ENCODE peak calls at places on chromosomes 7 and 10, in seven cellular contexts. One of them, this sample, is unnamed.

GRCh38 chr7:36509962-36510361 is 120.3 kb downstream of the ANLN start:
- DNase-seq in left ventricle myocardium inferior: no peak
- DNase-seq in activated naive CD8-positive, alpha-beta T cell treated with anti-CD3 and anti-CD28 coated beads, Interleukin-2, amount 50 U/mL, for 24 hours: no peak
- DNase-seq in GM13977: no peak
- DNase-seq in kidney glomerular epithelial cell: no peak
- DNase-seq in bronchial epithelial cell: no peak
- DNase-seq in heart right ventricle: no peak
- DNase-seq in this sample: no peak

GRCh38 chr7:126791306-126791705 is 461.4 kb downstream of the GRM8 start:
- DNase-seq in bronchial epithelial cell: peak
- DNase-seq in kidney glomerular epithelial cell: peak
- DNase-seq in GM13977: no peak
- DNase-seq in heart right ventricle: no peak
- DNase-seq in activated naive CD8-positive, alpha-beta T cell treated with anti-CD3 and anti-CD28 coated beads, Interleukin-2, amount 50 U/mL, for 24 hours: no peak
- DNase-seq in left ventricle myocardium inferior: no peak
- DNase-seq in this sample: no peak

GRCh38 chr10:14478639-14479038 is 147.9 kb upstream of the FRMD4A start:
- DNase-seq in GM13977: peak
- DNase-seq in left ventricle myocardium inferior: peak
- DNase-seq in bronchial epithelial cell: peak
- DNase-seq in kidney glomerular epithelial cell: peak
- DNase-seq in activated naive CD8-positive, alpha-beta T cell treated with anti-CD3 and anti-CD28 coated beads, Interleukin-2, amount 50 U/mL, for 24 hours: no peak
- DNase-seq in heart right ventricle: peak
- DNase-seq in this sample: no peak

GRCh38 chr7:22979861-22980260 is 34.1 kb downstream of the HYCC1 start:
- DNase-seq in activated naive CD8-positive, alpha-beta T cell treated with anti-CD3 and anti-CD28 coated beads, Interleukin-2, amount 50 U/mL, for 24 hours: no peak
- DNase-seq in heart right ventricle: no peak
- DNase-seq in bronchial epithelial cell: peak
- DNase-seq in GM13977: no peak
- DNase-seq in left ventricle myocardium inferior: no peak
- DNase-seq in kidney glomerular epithelial cell: no peak
- DNase-seq in this sample: no peak

GRCh38 chr10:71158251-71158650 is 54.1 kb upstream of the UNC5B start:
- DNase-seq in kidney glomerular epithelial cell: no peak
- DNase-seq in heart right ventricle: no peak
- DNase-seq in bronchial epithelial cell: no peak
- DNase-seq in GM13977: no peak
- DNase-seq in activated naive CD8-positive, alpha-beta T cell treated with anti-CD3 and anti-CD28 coated beads, Interleukin-2, amount 50 U/mL, for 24 hours: no peak
- DNase-seq in left ventricle myocardium inferior: no peak
- DNase-seq in this sample: no peak

GRCh38 chr10:126669188-126669587 is 1.3 kb downstream of the C10orf90 start:
- DNase-seq in heart right ventricle: no peak
- DNase-seq in GM13977: no peak
- DNase-seq in bronchial epithelial cell: no peak
- DNase-seq in left ventricle myocardium inferior: no peak
- DNase-seq in kidney glomerular epithelial cell: no peak
- DNase-seq in activated naive CD8-positive, alpha-beta T cell treated with anti-CD3 and anti-CD28 coated beads, Interleukin-2, amount 50 U/mL, for 24 hours: no peak
- DNase-seq in this sample: no peak

GRCh38 chr10:95217476-95217875 is 23.4 kb downstream of the ACSM6 start:
- DNase-seq in kidney glomerular epithelial cell: no peak
- DNase-seq in heart right ventricle: no peak
- DNase-seq in left ventricle myocardium inferior: no peak
- DNase-seq in GM13977: no peak
- DNase-seq in activated naive CD8-positive, alpha-beta T cell treated with anti-CD3 and anti-CD28 coated beads, Interleukin-2, amount 50 U/mL, for 24 hours: no peak
- DNase-seq in bronchial epithelial cell: peak
- DNase-seq in this sample: no peak

GRCh38 chr7:37105119-37105518 is 343.5 kb downstream of the ELMO1 start:
- DNase-seq in activated naive CD8-positive, alpha-beta T cell treated with anti-CD3 and anti-CD28 coated beads, Interleukin-2, amount 50 U/mL, for 24 hours: no peak
- DNase-seq in kidney glomerular epithelial cell: no peak
- DNase-seq in left ventricle myocardium inferior: no peak
- DNase-seq in bronchial epithelial cell: no peak
- DNase-seq in heart right ventricle: no peak
- DNase-seq in GM13977: no peak
- DNase-seq in this sample: no peak

GRCh38 chr10:32271617-32272016 is 75.3 kb downstream of the EPC1 start:
- DNase-seq in left ventricle myocardium inferior: no peak
- DNase-seq in GM13977: no peak
- DNase-seq in heart right ventricle: no peak
- DNase-seq in bronchial epithelial cell: peak
- DNase-seq in activated naive CD8-positive, alpha-beta T cell treated with anti-CD3 and anti-CD28 coated beads, Interleukin-2, amount 50 U/mL, for 24 hours: no peak
- DNase-seq in kidney glomerular epithelial cell: no peak
- DNase-seq in this sample: no peak

GRCh38 chr10:30992671-30993070 is 39.0 kb downstream of the ZNF438 start:
- DNase-seq in kidney glomerular epithelial cell: no peak
- DNase-seq in heart right ventricle: no peak
- DNase-seq in bronchial epithelial cell: no peak
- DNase-seq in activated naive CD8-positive, alpha-beta T cell treated with anti-CD3 and anti-CD28 coated beads, Interleukin-2, amount 50 U/mL, for 24 hours: no peak
- DNase-seq in left ventricle myocardium inferior: no peak
- DNase-seq in GM13977: no peak
- DNase-seq in this sample: no peak

GRCh38 chr7:81002471-81002870 is 83.6 kb upstream of the SEMA3C start:
- DNase-seq in GM13977: no peak
- DNase-seq in kidney glomerular epithelial cell: no peak
- DNase-seq in activated naive CD8-positive, alpha-beta T cell treated with anti-CD3 and anti-CD28 coated beads, Interleukin-2, amount 50 U/mL, for 24 hours: no peak
- DNase-seq in bronchial epithelial cell: no peak
- DNase-seq in heart right ventricle: no peak
- DNase-seq in left ventricle myocardium inferior: no peak
- DNase-seq in this sample: no peak

GRCh38 chr7:38220452-38220851 is 42.4 kb downstream of the STARD3NL start:
- DNase-seq in bronchial epithelial cell: no peak
- DNase-seq in GM13977: no peak
- DNase-seq in kidney glomerular epithelial cell: no peak
- DNase-seq in heart right ventricle: no peak
- DNase-seq in activated naive CD8-positive, alpha-beta T cell treated with anti-CD3 and anti-CD28 coated beads, Interleukin-2, amount 50 U/mL, for 24 hours: no peak
- DNase-seq in left ventricle myocardium inferior: no peak
- DNase-seq in this sample: no peak

GRCh38 chr10:70191906-70192305 is 21.6 kb upstream of the SAR1A start:
- DNase-seq in heart right ventricle: no peak
- DNase-seq in activated naive CD8-positive, alpha-beta T cell treated with anti-CD3 and anti-CD28 coated beads, Interleukin-2, amount 50 U/mL, for 24 hours: no peak
- DNase-seq in GM13977: no peak
- DNase-seq in left ventricle myocardium inferior: no peak
- DNase-seq in kidney glomerular epithelial cell: peak
- DNase-seq in bronchial epithelial cell: peak
- DNase-seq in this sample: no peak

GRCh38 chr10:43854042-43854441 is 205.4 kb upstream of the ZNF32 start:
- DNase-seq in activated naive CD8-positive, alpha-beta T cell treated with anti-CD3 and anti-CD28 coated beads, Interleukin-2, amount 50 U/mL, for 24 hours: no peak
- DNase-seq in bronchial epithelial cell: no peak
- DNase-seq in left ventricle myocardium inferior: no peak
- DNase-seq in kidney glomerular epithelial cell: no peak
- DNase-seq in GM13977: no peak
- DNase-seq in heart right ventricle: no peak
- DNase-seq in this sample: peak

GRCh38 chr7:157402388-157402703 is 65.5 kb downstream of the DNAJB6 start:
- DNase-seq in bronchial epithelial cell: no peak
- DNase-seq in kidney glomerular epithelial cell: no peak
- DNase-seq in activated naive CD8-positive, alpha-beta T cell treated with anti-CD3 and anti-CD28 coated beads, Interleukin-2, amount 50 U/mL, for 24 hours: no peak
- DNase-seq in heart right ventricle: no peak
- DNase-seq in left ventricle myocardium inferior: no peak
- DNase-seq in GM13977: no peak
- DNase-seq in this sample: no peak

GRCh38 chr7:25028370-25028971 is 48.5 kb upstream of the OSBPL3 start:
- DNase-seq in activated naive CD8-positive, alpha-beta T cell treated with anti-CD3 and anti-CD28 coated beads, Interleukin-2, amount 50 U/mL, for 24 hours: peak
- DNase-seq in bronchial epithelial cell: peak
- DNase-seq in kidney glomerular epithelial cell: peak
- DNase-seq in GM13977: no peak
- DNase-seq in heart right ventricle: no peak
- DNase-seq in left ventricle myocardium inferior: no peak
- DNase-seq in this sample: no peak

GRCh38 chr10:46270086-46270811 is 16.5 kb upstream of the ANTXRL start:
- DNase-seq in kidney glomerular epithelial cell: no peak
- DNase-seq in bronchial epithelial cell: no peak
- DNase-seq in left ventricle myocardium inferior: no peak
- DNase-seq in GM13977: no peak
- DNase-seq in heart right ventricle: no peak
- DNase-seq in activated naive CD8-positive, alpha-beta T cell treated with anti-CD3 and anti-CD28 coated beads, Interleukin-2, amount 50 U/mL, for 24 hours: peak
- DNase-seq in this sample: peak

GRCh38 chr10:80382989-80383388 is 25.4 kb upstream of the PRXL2A start:
- DNase-seq in left ventricle myocardium inferior: no peak
- DNase-seq in kidney glomerular epithelial cell: no peak
- DNase-seq in heart right ventricle: no peak
- DNase-seq in bronchial epithelial cell: peak
- DNase-seq in activated naive CD8-positive, alpha-beta T cell treated with anti-CD3 and anti-CD28 coated beads, Interleukin-2, amount 50 U/mL, for 24 hours: peak
- DNase-seq in GM13977: no peak
- DNase-seq in this sample: no peak

GRCh38 chr10:14543048-14543903 is 212.6 kb upstream of the FRMD4A start:
- DNase-seq in GM13977: no peak
- DNase-seq in left ventricle myocardium inferior: no peak
- DNase-seq in kidney glomerular epithelial cell: no peak
- DNase-seq in bronchial epithelial cell: no peak
- DNase-seq in activated naive CD8-positive, alpha-beta T cell treated with anti-CD3 and anti-CD28 coated beads, Interleukin-2, amount 50 U/mL, for 24 hours: peak
- DNase-seq in heart right ventricle: no peak
- DNase-seq in this sample: no peak

GRCh38 chr10:24886281-24886680 is 66.1 kb downstream of the PRTFDC1 start:
- DNase-seq in bronchial epithelial cell: no peak
- DNase-seq in kidney glomerular epithelial cell: no peak
- DNase-seq in heart right ventricle: no peak
- DNase-seq in activated naive CD8-positive, alpha-beta T cell treated with anti-CD3 and anti-CD28 coated beads, Interleukin-2, amount 50 U/mL, for 24 hours: no peak
- DNase-seq in GM13977: no peak
- DNase-seq in left ventricle myocardium inferior: no peak
- DNase-seq in this sample: no peak

GRCh38 chr10:126684171-126684745 is 13.8 kb upstream of the C10orf90 start:
- DNase-seq in bronchial epithelial cell: peak
- DNase-seq in GM13977: no peak
- DNase-seq in kidney glomerular epithelial cell: no peak
- DNase-seq in activated naive CD8-positive, alpha-beta T cell treated with anti-CD3 and anti-CD28 coated beads, Interleukin-2, amount 50 U/mL, for 24 hours: no peak
- DNase-seq in heart right ventricle: no peak
- DNase-seq in left ventricle myocardium inferior: no peak
- DNase-seq in this sample: no peak

GRCh38 chr7:138608292-138608691 is 92.9 kb downstream of the SVOPL start:
- DNase-seq in activated naive CD8-positive, alpha-beta T cell treated with anti-CD3 and anti-CD28 coated beads, Interleukin-2, amount 50 U/mL, for 24 hours: peak
- DNase-seq in left ventricle myocardium inferior: no peak
- DNase-seq in GM13977: peak
- DNase-seq in heart right ventricle: no peak
- DNase-seq in bronchial epithelial cell: no peak
- DNase-seq in kidney glomerular epithelial cell: no peak
- DNase-seq in this sample: no peak

GRCh38 chr10:132489704-132490534 is 47.7 kb upstream of the INPP5A start:
- DNase-seq in heart right ventricle: no peak
- DNase-seq in GM13977: no peak
- DNase-seq in kidney glomerular epithelial cell: no peak
- DNase-seq in activated naive CD8-positive, alpha-beta T cell treated with anti-CD3 and anti-CD28 coated beads, Interleukin-2, amount 50 U/mL, for 24 hours: no peak
- DNase-seq in left ventricle myocardium inferior: no peak
- DNase-seq in bronchial epithelial cell: no peak
- DNase-seq in this sample: no peak

GRCh38 chr10:4266387-4267083 is 481.5 kb upstream of the KLF6 start:
- DNase-seq in bronchial epithelial cell: peak
- DNase-seq in left ventricle myocardium inferior: no peak
- DNase-seq in kidney glomerular epithelial cell: no peak
- DNase-seq in GM13977: no peak
- DNase-seq in activated naive CD8-positive, alpha-beta T cell treated with anti-CD3 and anti-CD28 coated beads, Interleukin-2, amount 50 U/mL, for 24 hours: no peak
- DNase-seq in heart right ventricle: no peak
- DNase-seq in this sample: no peak

GRCh38 chr7:94909023-94909466 is 1.7 kb downstream of the PPP1R9A start:
- DNase-seq in kidney glomerular epithelial cell: no peak
- DNase-seq in bronchial epithelial cell: no peak
- DNase-seq in left ventricle myocardium inferior: no peak
- DNase-seq in GM13977: no peak
- DNase-seq in activated naive CD8-positive, alpha-beta T cell treated with anti-CD3 and anti-CD28 coated beads, Interleukin-2, amount 50 U/mL, for 24 hours: no peak
- DNase-seq in heart right ventricle: no peak
- DNase-seq in this sample: no peak

GRCh38 chr7:101788517-101788916 is 28.9 kb upstream of the CUX1 start:
- DNase-seq in kidney glomerular epithelial cell: no peak
- DNase-seq in left ventricle myocardium inferior: no peak
- DNase-seq in activated naive CD8-positive, alpha-beta T cell treated with anti-CD3 and anti-CD28 coated beads, Interleukin-2, amount 50 U/mL, for 24 hours: no peak
- DNase-seq in bronchial epithelial cell: no peak
- DNase-seq in heart right ventricle: no peak
- DNase-seq in GM13977: no peak
- DNase-seq in this sample: no peak

This sample was measured in coronary artery.